ENCODE peak calls at places on chromosomes 13 and 19, in four cellular contexts. One of them, this sample, is unnamed.

GRCh38 chr19:5086725-5087439 is 118.0 kb downstream of the KDM4B start:
- DNase-seq in Calu3: no peak
- DNase-seq in stimulated activated CD4-positive, alpha-beta T cell treated with anti-CD3 and anti-CD28 coated beads, Interleukin-2, amount 100 ng/mL, for 24 hours: no peak
- DNase-seq in germinal center: no peak
- DNase-seq in this sample: no peak

GRCh38 chr13:78604782-78605611 is 1.6 kb upstream of the POU4F1 start:
- DNase-seq in Calu3: no peak
- DNase-seq in germinal center: peak; percentile 41
- DNase-seq in stimulated activated CD4-positive, alpha-beta T cell treated with anti-CD3 and anti-CD28 coated beads, Interleukin-2, amount 100 ng/mL, for 24 hours: no peak
- DNase-seq in this sample: no peak

GRCh38 chr19:7862413-7862951 is 11.7 kb downstream of the PRR36 start:
- DNase-seq in Calu3: no peak
- DNase-seq in germinal center: peak; percentile 94
- DNase-seq in stimulated activated CD4-positive, alpha-beta T cell treated with anti-CD3 and anti-CD28 coated beads, Interleukin-2, amount 100 ng/mL, for 24 hours: peak; percentile 81
- DNase-seq in this sample: peak; percentile 76

GRCh38 chr13:110799246-110800236 is 86.0 kb downstream of the ING1 start:
- DNase-seq in stimulated activated CD4-positive, alpha-beta T cell treated with anti-CD3 and anti-CD28 coated beads, Interleukin-2, amount 100 ng/mL, for 24 hours: no peak
- DNase-seq in Calu3: no peak
- DNase-seq in germinal center: no peak
- DNase-seq in this sample: no peak

GRCh38 chr13:40635315-40635995 is 31.0 kb downstream of the FOXO1 start:
- DNase-seq in stimulated activated CD4-positive, alpha-beta T cell treated with anti-CD3 and anti-CD28 coated beads, Interleukin-2, amount 100 ng/mL, for 24 hours: no peak
- DNase-seq in Calu3: no peak
- DNase-seq in germinal center: no peak
- DNase-seq in this sample: no peak

GRCh38 chr13:46521921-46522691 is 30.9 kb upstream of the LRCH1 start:
- DNase-seq in germinal center: no peak
- DNase-seq in Calu3: no peak
- DNase-seq in stimulated activated CD4-positive, alpha-beta T cell treated with anti-CD3 and anti-CD28 coated beads, Interleukin-2, amount 100 ng/mL, for 24 hours: no peak
- DNase-seq in this sample: no peak

GRCh38 chr19:18153555-18154134 is 682 bp downstream of the PIK3R2 start:
- DNase-seq in stimulated activated CD4-positive, alpha-beta T cell treated with anti-CD3 and anti-CD28 coated beads, Interleukin-2, amount 100 ng/mL, for 24 hours: peak; percentile 50
- DNase-seq in germinal center: no peak
- DNase-seq in Calu3: no peak
- DNase-seq in this sample: peak; percentile 38

GRCh38 chr19:2729943-2730818 is 9.0 kb upstream of the DIRAS1 start:
- DNase-seq in germinal center: no peak
- DNase-seq in stimulated activated CD4-positive, alpha-beta T cell treated with anti-CD3 and anti-CD28 coated beads, Interleukin-2, amount 100 ng/mL, for 24 hours: no peak
- DNase-seq in Calu3: no peak
- DNase-seq in this sample: no peak

GRCh38 chr19:45477713-45478453 is 10.1 kb downstream of the FOSB start:
- DNase-seq in stimulated activated CD4-positive, alpha-beta T cell treated with anti-CD3 and anti-CD28 coated beads, Interleukin-2, amount 100 ng/mL, for 24 hours: no peak
- DNase-seq in Calu3: peak; percentile 47
- DNase-seq in germinal center: no peak
- DNase-seq in this sample: peak; percentile 49

GRCh38 chr13:101473458-101473857 is 21.0 kb downstream of the ITGBL1 start:
- DNase-seq in germinal center: no peak
- DNase-seq in stimulated activated CD4-positive, alpha-beta T cell treated with anti-CD3 and anti-CD28 coated beads, Interleukin-2, amount 100 ng/mL, for 24 hours: no peak
- DNase-seq in Calu3: no peak
- DNase-seq in this sample: no peak

GRCh38 chr19:9597027-9597426 is 12.7 kb upstream of the ZNF121 start:
- DNase-seq in stimulated activated CD4-positive, alpha-beta T cell treated with anti-CD3 and anti-CD28 coated beads, Interleukin-2, amount 100 ng/mL, for 24 hours: no peak
- DNase-seq in Calu3: peak; percentile 17
- DNase-seq in germinal center: no peak
- DNase-seq in this sample: no peak

GRCh38 chr19:40613669-40614594 is 12.8 kb downstream of the LTBP4 start:
- DNase-seq in stimulated activated CD4-positive, alpha-beta T cell treated with anti-CD3 and anti-CD28 coated beads, Interleukin-2, amount 100 ng/mL, for 24 hours: peak; percentile 89
- DNase-seq in germinal center: peak; percentile 90
- DNase-seq in Calu3: peak; percentile 73
- DNase-seq in this sample: peak; percentile 88

GRCh38 chr19:3500429-3501101 is at the start of gene DOHH:
- DNase-seq in stimulated activated CD4-positive, alpha-beta T cell treated with anti-CD3 and anti-CD28 coated beads, Interleukin-2, amount 100 ng/mL, for 24 hours: peak; percentile 96
- DNase-seq in Calu3: peak; percentile 90
- DNase-seq in germinal center: peak; percentile 97
- DNase-seq in this sample: peak; percentile 97

GRCh38 chr19:6212403-6213265 is 67.1 kb downstream of the MLLT1 start:
- DNase-seq in germinal center: no peak
- DNase-seq in stimulated activated CD4-positive, alpha-beta T cell treated with anti-CD3 and anti-CD28 coated beads, Interleukin-2, amount 100 ng/mL, for 24 hours: no peak
- DNase-seq in Calu3: no peak
- DNase-seq in this sample: no peak

GRCh38 chr13:66635526-66635925 is 594.6 kb downstream of the PCDH9 start:
- DNase-seq in stimulated activated CD4-positive, alpha-beta T cell treated with anti-CD3 and anti-CD28 coated beads, Interleukin-2, amount 100 ng/mL, for 24 hours: no peak
- DNase-seq in germinal center: no peak
- DNase-seq in Calu3: no peak
- DNase-seq in this sample: no peak

GRCh38 chr19:5966215-5966614 is 11.7 kb downstream of the RANBP3 start:
- DNase-seq in stimulated activated CD4-positive, alpha-beta T cell treated with anti-CD3 and anti-CD28 coated beads, Interleukin-2, amount 100 ng/mL, for 24 hours: no peak
- DNase-seq in Calu3: no peak
- DNase-seq in germinal center: no peak
- DNase-seq in this sample: no peak

GRCh38 chr19:43651758-43652545 is 12.3 kb upstream of the CADM4 start:
- DNase-seq in germinal center: peak; percentile 57
- DNase-seq in Calu3: peak; percentile 79
- DNase-seq in stimulated activated CD4-positive, alpha-beta T cell treated with anti-CD3 and anti-CD28 coated beads, Interleukin-2, amount 100 ng/mL, for 24 hours: peak; percentile 55
- DNase-seq in this sample: peak; percentile 46

GRCh38 chr13:110509478-110509926 is 52.0 kb downstream of the RAB20 start:
- DNase-seq in germinal center: no peak
- DNase-seq in stimulated activated CD4-positive, alpha-beta T cell treated with anti-CD3 and anti-CD28 coated beads, Interleukin-2, amount 100 ng/mL, for 24 hours: no peak
- DNase-seq in Calu3: no peak
- DNase-seq in this sample: no peak

GRCh38 chr19:40321566-40322270 is 26.5 kb downstream of the C19orf47 start:
- DNase-seq in Calu3: no peak
- DNase-seq in stimulated activated CD4-positive, alpha-beta T cell treated with anti-CD3 and anti-CD28 coated beads, Interleukin-2, amount 100 ng/mL, for 24 hours: no peak
- DNase-seq in germinal center: no peak
- DNase-seq in this sample: no peak

GRCh38 chr19:18167011-18167410 is 6.6 kb upstream of the IFI30 start:
- DNase-seq in stimulated activated CD4-positive, alpha-beta T cell treated with anti-CD3 and anti-CD28 coated beads, Interleukin-2, amount 100 ng/mL, for 24 hours: no peak
- DNase-seq in Calu3: no peak
- DNase-seq in germinal center: no peak
- DNase-seq in this sample: no peak

GRCh38 chr19:34480491-34480890 is 1.1 kb upstream of the WTIP start:
- DNase-seq in Calu3: no peak
- DNase-seq in germinal center: no peak
- DNase-seq in stimulated activated CD4-positive, alpha-beta T cell treated with anti-CD3 and anti-CD28 coated beads, Interleukin-2, amount 100 ng/mL, for 24 hours: no peak
- DNase-seq in this sample: no peak

GRCh38 chr19:37470216-37470615 is 1.1 kb downstream of the ZNF570 start:
- DNase-seq in Calu3: no peak
- DNase-seq in germinal center: no peak
- DNase-seq in stimulated activated CD4-positive, alpha-beta T cell treated with anti-CD3 and anti-CD28 coated beads, Interleukin-2, amount 100 ng/mL, for 24 hours: no peak
- DNase-seq in this sample: no peak

GRCh38 chr13:23377603-23378002 is 55.9 kb downstream of the SACS start:
- DNase-seq in stimulated activated CD4-positive, alpha-beta T cell treated with anti-CD3 and anti-CD28 coated beads, Interleukin-2, amount 100 ng/mL, for 24 hours: no peak
- DNase-seq in Calu3: no peak
- DNase-seq in germinal center: no peak
- DNase-seq in this sample: no peak

GRCh38 chr13:108508263-108508662 is 121.1 kb upstream of the MYO16 start:
- DNase-seq in Calu3: peak; percentile 0
- DNase-seq in stimulated activated CD4-positive, alpha-beta T cell treated with anti-CD3 and anti-CD28 coated beads, Interleukin-2, amount 100 ng/mL, for 24 hours: no peak
- DNase-seq in germinal center: no peak
- DNase-seq in this sample: no peak

GRCh38 chr13:49936085-49936942 is at the start of gene SPRYD7:
- DNase-seq in Calu3: peak; percentile 97
- DNase-seq in stimulated activated CD4-positive, alpha-beta T cell treated with anti-CD3 and anti-CD28 coated beads, Interleukin-2, amount 100 ng/mL, for 24 hours: peak; percentile 98
- DNase-seq in germinal center: peak; percentile 93
- DNase-seq in this sample: peak; percentile 99

GRCh38 chr19:30556230-30556711 is 184.1 kb downstream of the ZNF536 start:
- DNase-seq in Calu3: no peak
- DNase-seq in germinal center: no peak
- DNase-seq in stimulated activated CD4-positive, alpha-beta T cell treated with anti-CD3 and anti-CD28 coated beads, Interleukin-2, amount 100 ng/mL, for 24 hours: no peak
- DNase-seq in this sample: no peak

GRCh38 chr19:50311723-50312635 is 17.2 kb downstream of the KCNC3 start:
- DNase-seq in Calu3: no peak
- DNase-seq in stimulated activated CD4-positive, alpha-beta T cell treated with anti-CD3 and anti-CD28 coated beads, Interleukin-2, amount 100 ng/mL, for 24 hours: no peak
- DNase-seq in germinal center: no peak
- DNase-seq in this sample: no peak

GRCh38 chr13:43749503-43749902 is 37.3 kb downstream of the ENOX1 start:
- DNase-seq in stimulated activated CD4-positive, alpha-beta T cell treated with anti-CD3 and anti-CD28 coated beads, Interleukin-2, amount 100 ng/mL, for 24 hours: no peak
- DNase-seq in Calu3: no peak
- DNase-seq in germinal center: no peak
- DNase-seq in this sample: no peak

GRCh38 chr19:45899919-45900589 is 2.4 kb downstream of the MYPOP start:
- DNase-seq in stimulated activated CD4-positive, alpha-beta T cell treated with anti-CD3 and anti-CD28 coated beads, Interleukin-2, amount 100 ng/mL, for 24 hours: no peak
- DNase-seq in Calu3: no peak
- DNase-seq in germinal center: no peak
- DNase-seq in this sample: no peak

GRCh38 chr13:25132984-25133383 is 37.0 kb downstream of the PABPC3 start:
- DNase-seq in Calu3: no peak
- DNase-seq in germinal center: no peak
- DNase-seq in stimulated activated CD4-positive, alpha-beta T cell treated with anti-CD3 and anti-CD28 coated beads, Interleukin-2, amount 100 ng/mL, for 24 hours: no peak
- DNase-seq in this sample: no peak

GRCh38 chr13:56424246-56424645 is 716.5 kb upstream of the PRR20A start:
- DNase-seq in stimulated activated CD4-positive, alpha-beta T cell treated with anti-CD3 and anti-CD28 coated beads, Interleukin-2, amount 100 ng/mL, for 24 hours: no peak
- DNase-seq in Calu3: no peak
- DNase-seq in germinal center: no peak
- DNase-seq in this sample: no peak

GRCh38 chr13:98175823-98176222 is 1.2 kb downstream of the RNF113B start:
- DNase-seq in Calu3: no peak
- DNase-seq in germinal center: no peak
- DNase-seq in stimulated activated CD4-positive, alpha-beta T cell treated with anti-CD3 and anti-CD28 coated beads, Interleukin-2, amount 100 ng/mL, for 24 hours: no peak
- DNase-seq in this sample: no peak

GRCh38 chr13:94303644-94304174 is 175.8 kb downstream of the DCT start:
- DNase-seq in stimulated activated CD4-positive, alpha-beta T cell treated with anti-CD3 and anti-CD28 coated beads, Interleukin-2, amount 100 ng/mL, for 24 hours: no peak
- DNase-seq in Calu3: no peak
- DNase-seq in germinal center: no peak
- DNase-seq in this sample: no peak

GRCh38 chr19:49554701-49555181 is 25.6 kb downstream of the NOSIP start:
- DNase-seq in Calu3: no peak
- DNase-seq in germinal center: no peak
- DNase-seq in stimulated activated CD4-positive, alpha-beta T cell treated with anti-CD3 and anti-CD28 coated beads, Interleukin-2, amount 100 ng/mL, for 24 hours: peak; percentile 62
- DNase-seq in this sample: no peak

GRCh38 chr13:70816853-70817252 is 708.6 kb upstream of the KLHL1 start:
- DNase-seq in germinal center: no peak
- DNase-seq in stimulated activated CD4-positive, alpha-beta T cell treated with anti-CD3 and anti-CD28 coated beads, Interleukin-2, amount 100 ng/mL, for 24 hours: no peak
- DNase-seq in Calu3: no peak
- DNase-seq in this sample: no peak

GRCh38 chr19:33630880-33631627 is 9.3 kb downstream of the CHST8 start:
- DNase-seq in Calu3: no peak
- DNase-seq in germinal center: no peak
- DNase-seq in stimulated activated CD4-positive, alpha-beta T cell treated with anti-CD3 and anti-CD28 coated beads, Interleukin-2, amount 100 ng/mL, for 24 hours: no peak
- DNase-seq in this sample: no peak

GRCh38 chr19:17718467-17718987 is 753 bp upstream of the MAP1S start:
- DNase-seq in stimulated activated CD4-positive, alpha-beta T cell treated with anti-CD3 and anti-CD28 coated beads, Interleukin-2, amount 100 ng/mL, for 24 hours: no peak
- DNase-seq in Calu3: no peak
- DNase-seq in germinal center: no peak
- DNase-seq in this sample: peak; percentile 24

GRCh38 chr19:58054792-58055482 is 4.1 kb upstream of the ZNF135 start:
- DNase-seq in germinal center: no peak
- DNase-seq in Calu3: no peak
- DNase-seq in stimulated activated CD4-positive, alpha-beta T cell treated with anti-CD3 and anti-CD28 coated beads, Interleukin-2, amount 100 ng/mL, for 24 hours: no peak
- DNase-seq in this sample: no peak